ENCODE peak calls at places on chromosomes 2 and 18, in seven cellular contexts. Q is HTR-8/SVneo; M is activated effector memory CD4-positive, alpha-beta T cell treated with anti-CD3 and anti-CD28 coated beads, Interleukin-2, amount 50 U/mL, for 16 hours; I is GM10248; D is fibroblast of lung; J is stimulated activated CD8-positive, alpha-beta memory T cell treated with anti-CD3 and anti-CD28 coated beads, Interleukin-12 subunit alpha, Interleukin-12 subunit beta, amount 100 ng/mL, for 4 hours; L is EH. W is an unnamed sample.

GRCh38 chr2:44257781-44258180 is 17.5 kb upstream of the SLC3A1 start:
- DNase-seq in Q (no peak), L (no peak), D (no peak), I (no peak), M (no peak), J (no peak), W (no peak)

GRCh38 chr18:50117876-50118275 is 77.1 kb downstream of the MYO5B start:
- DNase-seq in Q (no peak), L (no peak), I (no peak), D (no peak), J (no peak), M (no peak), W (no peak)

GRCh38 chr2:180781276-180781675 is 199.1 kb upstream of the UBE2E3 start:
- DNase-seq in M (no peak), J (no peak), D (no peak), L (peak; percentile 22), Q (no peak), I (no peak), W (no peak)

GRCh38 chr2:101474752-101475384 is at the start of gene RFX8:
- DNase-seq in D (peak; percentile 96), Q (no peak), L (peak; percentile 93), I (peak; percentile 27), M (peak; percentile 79), J (peak; percentile 19), W (no peak)

GRCh38 chr2:196586511-196586991 is 53.0 kb upstream of the CCDC150 start:
- DNase-seq in I (no peak), Q (peak; percentile 47), M (no peak), L (peak; percentile 94), J (no peak), D (peak; percentile 76), W (no peak)

GRCh38 chr2:127324635-127325034 is 30.7 kb upstream of the ERCC3 start:
- DNase-seq in J (no peak), M (no peak), I (no peak), Q (peak; percentile 45), L (peak; percentile 66), D (peak; percentile 77), W (peak; percentile 54)

GRCh38 chr18:63757541-63757940 is 17.7 kb upstream of the SERPINB7 start:
- DNase-seq in I (no peak), J (no peak), D (no peak), Q (no peak), L (no peak), M (no peak), W (no peak)

GRCh38 chr2:71060871-71061270 is 7.6 kb upstream of the NAGK start:
- DNase-seq in Q (no peak), L (peak; percentile 54), M (no peak), D (no peak), I (peak; percentile 4), J (no peak), W (no peak)

GRCh38 chr2:149648282-149649030 is 60.9 kb upstream of the MMADHC start:
- DNase-seq in Q (peak; percentile 65), M (no peak), L (peak; percentile 100), J (no peak), D (peak; percentile 97), I (no peak), W (peak; percentile 3)

GRCh38 chr18:75656035-75656434 is 228.5 kb upstream of the SMIM21 start:
- DNase-seq in Q (no peak), I (no peak), L (no peak), M (no peak), J (no peak), D (no peak), W (no peak)

GRCh38 chr18:22846088-22846683 is 86.9 kb upstream of the RBBP8 start:
- DNase-seq in M (no peak), I (peak; percentile 24), J (no peak), D (peak; percentile 43), Q (no peak), L (peak; percentile 16), W (peak; percentile 14)

GRCh38 chr2:200219400-200220113 is 86.9 kb upstream of the SPATS2L start:
- DNase-seq in L (no peak), I (no peak), D (peak; percentile 50), Q (no peak), M (no peak), J (no peak), W (no peak)

W was measured in K562.